ENCODE peak calls at places on chromosome 21, in six cellular contexts. Q is PC-3, J is SK-N-SH, C is MM.1S, T is HCT116, W is Karpas-422. Z is an unnamed sample.

GRCh38 chr21:25871566-25871965 is 136.8 kb downstream of the GABPA start:
- DNase-seq in T (no peak), J (no peak), W (no peak), Q (peak; percentile 17), C (no peak), Z (no peak)

GRCh38 chr21:39874759-39875158 is 7.5 kb downstream of the PCP4 start:
- DNase-seq in J (no peak), T (no peak), W (no peak), Q (no peak), C (peak; percentile 54), Z (no peak)

GRCh38 chr21:14754682-14755081 is 208.6 kb upstream of the SAMSN1 start:
- DNase-seq in T (no peak), J (no peak), Q (no peak), C (no peak), W (no peak), Z (no peak)

GRCh38 chr21:29342394-29342957 is 43.8 kb downstream of the BACH1 start:
- DNase-seq in Q (peak; percentile 96), T (no peak), W (no peak), J (peak; percentile 14), C (no peak), Z (peak; percentile 94)

GRCh38 chr21:20266369-20266710 is 731.9 kb upstream of the NCAM2 start:
- DNase-seq in J (no peak), C (no peak), T (no peak), W (no peak), Q (no peak), Z (no peak)

GRCh38 chr21:41112740-41113692 is 54.9 kb upstream of the BACE2 start:
- DNase-seq in C (peak; percentile 52), W (no peak), T (no peak), J (peak; percentile 23), Q (no peak), Z (peak; percentile 92)

GRCh38 chr21:37370152-37371040 is 3.8 kb downstream of the DYRK1A start:
- DNase-seq in J (no peak), T (no peak), Q (peak; percentile 80), W (no peak), C (peak; percentile 85), Z (peak; percentile 68)

GRCh38 chr21:32403201-32403701 is 9.3 kb upstream of the EVA1C start:
- DNase-seq in Q (peak; percentile 88), C (peak; percentile 77), J (peak; percentile 81), T (no peak), W (peak; percentile 86), Z (peak; percentile 78)

GRCh38 chr21:36917487-36918158 is 48.8 kb downstream of the HLCS start:
- DNase-seq in C (peak; percentile 44), W (no peak), T (no peak), J (no peak), Q (peak; percentile 87), Z (peak; percentile 58)

GRCh38 chr21:36403713-36404112 is 18.5 kb downstream of the CHAF1B start:
- DNase-seq in W (no peak), Q (no peak), C (no peak), T (no peak), J (no peak), Z (peak; percentile 41)

GRCh38 chr21:28943631-28944030 is 49.0 kb downstream of the LTN1 start:
- DNase-seq in J (no peak), W (no peak), C (no peak), Q (no peak), T (no peak), Z (peak; percentile 68)

GRCh38 chr21:31343680-31344480 is at the start of gene TIAM1:
- DNase-seq in T (no peak), Q (peak; percentile 89), W (no peak), J (peak; percentile 64), C (no peak), Z (peak; percentile 89)

GRCh38 chr21:33231526-33231925 is 1.8 kb downstream of the IFNAR2 start:
- DNase-seq in Q (no peak), J (no peak), W (no peak), T (no peak), C (no peak), Z (no peak)

GRCh38 chr21:33734818-33735217 is 92.5 kb downstream of the ITSN1 start:
- DNase-seq in W (no peak), C (no peak), J (no peak), T (no peak), Q (no peak), Z (no peak)

GRCh38 chr21:17796503-17796902 is 22.7 kb downstream of the C21orf91 start:
- DNase-seq in J (no peak), C (no peak), T (no peak), W (no peak), Q (no peak), Z (no peak)

GRCh38 chr21:31222142-31222541 is 121.9 kb downstream of the TIAM1 start:
- DNase-seq in J (no peak), W (no peak), C (no peak), Q (peak; percentile 42), T (no peak), Z (peak; percentile 84)

GRCh38 chr21:38343691-38344090 is 86.9 kb downstream of the KCNJ15 start:
- DNase-seq in Q (peak; percentile 95), W (no peak), J (no peak), T (no peak), C (no peak), Z (peak; percentile 37)

GRCh38 chr21:46498335-46499050 is 39.8 kb downstream of the DIP2A start:
- DNase-seq in W (no peak), C (no peak), T (peak; percentile 29), J (no peak), Q (peak; percentile 81), Z (no peak)

GRCh38 chr21:37393786-37394185 is 27.2 kb downstream of the DYRK1A start:
- DNase-seq in Q (no peak), J (no peak), C (no peak), T (no peak), W (no peak), Z (no peak)

GRCh38 chr21:39314155-39315027 is 959 bp upstream of the BRWD1 start:
- DNase-seq in W (peak; percentile 80), C (peak; percentile 58), Q (peak; percentile 62), T (no peak), J (no peak), Z (peak; percentile 86)

GRCh38 chr21:35150562-35151226 is 101.6 kb upstream of the RUNX1 start:
- DNase-seq in T (no peak), W (no peak), Q (peak; percentile 63), J (no peak), C (no peak), Z (peak; percentile 67)
- H3K9ac ChIP-seq in T (no peak overlapping the region), W (no peak overlapping the region), Q (peak overlapping the region; percentile 2), J (no peak overlapping the region), C (no peak overlapping the region), Z (no peak overlapping the region)

DNA sequence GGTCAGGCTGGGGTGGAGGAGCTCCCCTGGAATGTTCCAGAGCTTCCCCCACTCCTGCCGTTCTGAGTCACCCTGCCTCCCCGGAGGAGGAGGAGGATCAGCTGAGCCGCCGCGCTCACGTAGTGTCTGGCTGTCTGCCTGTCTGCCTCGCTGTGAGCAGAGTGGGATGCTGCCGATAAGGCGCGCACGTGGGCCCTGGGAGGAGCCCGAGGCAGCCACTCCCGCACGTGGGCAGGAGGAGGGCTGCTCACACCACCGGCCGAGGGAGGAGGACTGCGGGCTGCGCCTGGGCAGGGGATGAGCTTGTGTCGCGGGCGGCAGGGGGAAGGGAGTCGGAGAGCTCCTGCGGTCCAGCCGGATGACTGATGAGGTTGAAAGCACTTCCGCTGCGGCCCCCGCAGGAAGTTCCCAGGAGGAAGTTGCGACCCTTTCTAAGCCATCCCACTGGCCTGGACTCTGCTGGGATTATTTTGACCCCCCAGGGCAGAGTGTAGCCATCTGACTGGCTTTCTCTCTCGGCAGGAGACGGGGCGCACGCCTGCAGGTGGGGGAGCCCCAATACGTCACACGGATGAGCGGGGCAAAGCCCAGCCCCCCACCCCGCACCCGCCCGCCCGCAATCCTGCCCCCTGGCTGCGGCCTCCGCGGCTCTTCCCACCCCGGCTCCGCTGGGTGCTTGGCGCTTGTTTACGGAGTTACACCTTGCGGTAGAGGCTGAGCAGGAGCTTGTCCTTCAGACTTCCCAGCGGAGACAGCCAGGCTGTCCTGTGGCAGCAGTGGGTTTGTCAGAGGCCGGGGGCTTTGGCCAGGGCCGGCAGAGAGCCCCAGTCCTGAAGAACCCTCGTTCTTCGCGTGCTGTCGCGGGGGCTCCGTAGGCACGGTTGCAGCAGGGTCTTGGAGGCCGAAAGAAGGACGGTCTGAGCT is 9.8 kb downstream of the PDXK start:
- DNase-seq in T (peak; percentile 42), W (peak; percentile 92), J (peak; percentile 95), Q (peak; percentile 92), C (no peak), Z (peak; percentile 99)
- H3K9me2 ChIP-seq in T (no peaks in the 10 kb centered on the region), W (no peaks in the 10 kb centered on the region), J (no peaks in the 10 kb centered on the region), Q (no peaks in the 10 kb centered on the region), C (no peaks in the 10 kb centered on the region), Z (no peaks in the 10 kb centered on the region)

GRCh38 chr21:35323947-35324346 is 274.8 kb upstream of the RUNX1 start:
- DNase-seq in W (no peak), T (no peak), J (peak; percentile 54), C (no peak), Q (no peak), Z (peak; percentile 54)
- H3K4me3 ChIP-seq in W (no peak overlapping the region), T (no peak overlapping the region), J (no peak overlapping the region), C (no peak overlapping the region), Q (no peak overlapping the region), Z (peak overlapping the region; percentile 31)

GRCh38 chr21:42163511-42163863 is 55.5 kb upstream of the ABCG1 start:
- DNase-seq in T (no peak), W (no peak), Q (no peak), J (no peak), C (no peak), Z (no peak)

GRCh38 chr21:42161401-42161956 is 57.5 kb upstream of the ABCG1 start:
- DNase-seq in Q (no peak), C (no peak), J (no peak), T (no peak), W (no peak), Z (no peak)

GRCh38 chr21:42162831-42163510 is 56.0 kb upstream of the ABCG1 start:
- DNase-seq in T (no peak), C (no peak), W (no peak), Q (peak; percentile 12), J (no peak), Z (peak; percentile 16)

GRCh38 chr21:42160950-42161225 is 58.1 kb upstream of the ABCG1 start:
- DNase-seq in C (no peak), T (no peak), Q (no peak), W (no peak), J (no peak), Z (no peak)

DNA sequence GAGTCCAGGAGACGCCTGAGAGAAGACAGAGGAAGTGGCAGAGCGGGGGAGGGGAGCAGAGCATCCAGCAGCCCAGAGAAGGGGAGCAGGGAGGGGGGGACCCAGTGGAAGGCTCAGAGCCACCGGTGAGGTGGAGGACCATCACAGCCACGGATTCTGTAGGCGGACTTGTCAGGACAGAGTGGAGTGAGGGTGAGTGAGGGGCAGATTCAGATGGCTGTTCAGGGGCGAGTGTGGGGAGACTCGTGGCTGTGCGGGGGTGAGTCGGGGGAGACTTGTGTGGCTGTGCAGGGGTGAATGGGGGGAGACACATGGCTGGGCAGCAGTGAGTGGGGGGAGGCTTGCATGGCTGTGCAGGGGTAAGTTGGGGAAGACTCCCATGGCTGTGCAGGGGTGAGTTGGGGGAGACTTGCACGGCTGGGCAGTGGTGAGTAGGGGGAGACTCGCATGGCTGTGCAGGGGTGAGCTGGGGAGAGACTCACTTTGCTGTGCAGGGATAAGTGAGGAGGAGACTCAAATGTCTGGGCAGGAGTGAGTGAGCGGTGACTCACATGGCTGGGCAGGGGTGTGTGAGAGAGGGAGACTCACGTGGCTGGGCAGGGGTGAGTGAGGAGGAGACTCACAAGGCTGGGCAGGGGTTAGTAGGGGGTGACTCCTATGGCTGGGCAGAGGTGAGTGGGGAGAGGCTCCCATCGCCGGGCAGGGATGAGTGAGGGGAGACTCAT is 56.8 kb upstream of the ABCG1 start:
- DNase-seq in C (no peak), J (peak; percentile 46), Q (peak; percentile 25), W (no peak), T (no peak), Z (no peak)
- H3K9ac ChIP-seq in C (no peak overlapping the region), J (no peak overlapping the region), Q (no peak overlapping the region), W (no peak overlapping the region), T (no peak overlapping the region), Z (no peak overlapping the region)

Z was measured in GM23248.